ENCODE peak calls at places on chromosomes 12 and 14, in nine cellular contexts. J is transverse colon, D is stomach, T is SK-N-SH, I is ovary, F is A549, A is tibial nerve, G is GM12878, E is H1. S is an unnamed sample.

GRCh38 chr14:34069854-34070582 is 119.1 kb upstream of the EGLN3 start:
- DNase-seq in T (no peak), J (no peak), A (no peak), I (no peak), E (no peak), F (no peak), D (no peak), G (no peak), S (no peak)

GRCh38 chr14:31161274-31161673 is 46.3 kb downstream of the HECTD1 start:
- DNase-seq in F (no peak), E (no peak), J (no peak), I (no peak), D (no peak), A (no peak), T (no peak), G (no peak), S (no peak)

GRCh38 chr12:108635201-108635996 is 1.7 kb upstream of the SELPLG start:
- DNase-seq in F (no peak), G (peak), I (no peak), T (no peak), E (no peak), D (no peak), A (no peak), J (peak), S (no peak)

GRCh38 chr14:61418749-61419148 is 97.4 kb downstream of the PRKCH start:
- DNase-seq in G (no peak), A (no peak), F (no peak), T (no peak), J (no peak), E (no peak), D (no peak), I (no peak), S (peak)

GRCh38 chr14:105974902-105975301 is 448.5 kb downstream of the TMEM121 start:
- DNase-seq in F (peak), J (peak), I (no peak), A (no peak), D (no peak), T (peak), E (peak), G (no peak), S (no peak)

GRCh38 chr12:69936214-69936731 is 111.2 kb downstream of the MYRFL start:
- DNase-seq in F (no peak), A (no peak), J (no peak), G (no peak), E (no peak), I (no peak), T (peak), D (no peak), S (no peak)

GRCh38 chr14:101446387-101446969 is 114.8 kb upstream of the DIO3 start:
- DNase-seq in J (no peak), A (no peak), G (no peak), T (no peak), I (no peak), D (no peak), E (no peak), F (no peak), S (peak)

GRCh38 chr12:75862692-75863471 is 168.7 kb downstream of the PHLDA1 start:
- DNase-seq in I (no peak), G (no peak), J (no peak), F (peak), D (no peak), T (no peak), A (no peak), E (no peak), S (no peak)

GRCh38 chr14:34043627-34044372 is 92.9 kb upstream of the EGLN3 start:
- DNase-seq in A (no peak), G (peak), F (peak), T (no peak), D (no peak), E (no peak), J (no peak), I (no peak), S (no peak)

GRCh38 chr14:36418937-36419336 is 98.5 kb upstream of the MBIP start:
- DNase-seq in I (no peak), D (no peak), E (no peak), A (no peak), G (no peak), F (no peak), J (no peak), T (no peak), S (no peak)

GRCh38 chr12:108605000-108605689 is 7.3 kb upstream of the TMEM119 start:
- DNase-seq in E (no peak), G (no peak), J (no peak), I (no peak), T (no peak), D (no peak), F (no peak), A (no peak), S (no peak)

GRCh38 chr12:23550753-23551152 is 398.7 kb downstream of the SOX5 start:
- DNase-seq in A (no peak), F (no peak), I (no peak), T (no peak), J (no peak), D (no peak), E (no peak), G (no peak), S (no peak)

GRCh38 chr14:75822522-75823288 is 159.1 kb downstream of the TGFB3 start:
- DNase-seq in A (no peak), E (no peak), J (no peak), I (no peak), T (no peak), D (no peak), G (no peak), F (no peak), S (no peak)

GRCh38 chr12:70245458-70245857 is 2.2 kb downstream of the CNOT2 start:
- DNase-seq in J (no peak), F (no peak), E (no peak), A (no peak), G (no peak), D (no peak), I (no peak), T (no peak), S (no peak)

GRCh38 chr12:67885370-67886169 is 103.7 kb upstream of the IFNG-AS1 start:
- DNase-seq in F (no peak), D (no peak), E (no peak), G (no peak), T (no peak), J (no peak), A (no peak), I (no peak), S (no peak)

GRCh38 chr12:131357152-131357747 is 353.6 kb upstream of the SFSWAP start:
- DNase-seq in T (no peak), G (no peak), F (no peak), I (no peak), D (no peak), A (no peak), J (no peak), E (no peak), S (no peak)

GRCh38 chr12:23099604-23100003 is 474.6 kb downstream of the ETNK1 start:
- DNase-seq in I (no peak), F (no peak), T (no peak), D (no peak), E (no peak), J (no peak), G (no peak), A (no peak), S (no peak)

GRCh38 chr12:752673-753400 is 458 bp downstream of the WNK1 start:
- DNase-seq in J (peak), A (peak), T (peak), D (peak), G (no peak), I (peak), E (peak), F (peak), S (no peak)

GRCh38 chr12:13561923-13562322 is 365.4 kb downstream of the EMP1 start:
- DNase-seq in I (no peak), A (no peak), J (no peak), D (no peak), G (no peak), E (no peak), T (no peak), F (no peak), S (no peak)

GRCh38 chr14:100680439-100681051 is 46.1 kb upstream of the DLK1 start:
- DNase-seq in I (peak), E (no peak), T (no peak), G (no peak), A (no peak), J (no peak), D (no peak), F (no peak), S (no peak)

GRCh38 chr14:75277000-75277795 is 1.4 kb upstream of the FOS start:
- DNase-seq in D (peak), J (peak), E (peak), F (peak), A (peak), T (peak), G (no peak), I (peak), S (peak)

GRCh38 chr14:66284346-66284745 is 201.8 kb upstream of the CCDC196 start:
- DNase-seq in J (no peak), D (no peak), T (no peak), G (no peak), E (no peak), F (peak), A (no peak), I (no peak), S (no peak)

GRCh38 chr12:117025481-117026151 is 73.6 kb downstream of the TESC start:
- DNase-seq in D (peak), A (no peak), F (peak), T (peak), E (peak), I (peak), G (no peak), J (peak), S (no peak)

GRCh38 chr12:71400481-71400880 is 39.1 kb upstream of the LGR5 start:
- DNase-seq in J (no peak), A (no peak), T (no peak), E (no peak), G (no peak), I (no peak), F (no peak), D (no peak), S (no peak)

GRCh38 chr12:121376754-121377697 is 22.9 kb upstream of the RNF34 start:
- DNase-seq in J (no peak), G (no peak), E (no peak), F (peak), T (no peak), I (no peak), D (no peak), A (no peak), S (no peak)

GRCh38 chr14:24938593-24938992 is 111.4 kb downstream of the STXBP6 start:
- DNase-seq in I (no peak), G (no peak), F (no peak), J (no peak), A (no peak), E (no peak), T (no peak), D (no peak), S (no peak)

GRCh38 chr12:100279159-100279558 is 12.2 kb downstream of the SCYL2 start:
- DNase-seq in I (no peak), G (no peak), D (no peak), E (peak), T (no peak), F (no peak), A (no peak), J (no peak), S (no peak)

GRCh38 chr14:75372260-75372659 is 55.6 kb upstream of the JDP2 start:
- DNase-seq in I (no peak), A (peak), F (no peak), E (no peak), J (no peak), D (no peak), G (no peak), T (no peak), S (peak)

GRCh38 chr14:96368534-96368933 is 5.2 kb downstream of the GSKIP start:
- DNase-seq in T (no peak), J (no peak), A (no peak), D (no peak), G (no peak), F (no peak), E (no peak), I (no peak), S (no peak)

GRCh38 chr12:69569236-69569635 is 16.0 kb upstream of the CCT2 start:
- DNase-seq in T (no peak), I (no peak), G (no peak), J (no peak), D (no peak), F (no peak), A (no peak), E (no peak), S (no peak)

GRCh38 chr14:77691259-77691658 is 16.6 kb downstream of the ALKBH1 start:
- DNase-seq in D (peak), I (no peak), J (no peak), E (no peak), G (no peak), F (no peak), T (no peak), A (no peak), S (no peak)

GRCh38 chr12:54017845-54018607 is 9.2 kb downstream of the HOXC8 start:
- DNase-seq in I (peak), J (peak), F (peak), E (peak), T (peak), G (peak), D (peak), A (peak), S (no peak)

GRCh38 chr14:33052899-33053400 is 114.3 kb downstream of the NPAS3 start:
- DNase-seq in A (no peak), F (no peak), I (no peak), T (no peak), D (no peak), G (no peak), E (no peak), J (no peak), S (no peak)

GRCh38 chr14:99560946-99561683 is 42.9 kb downstream of the CCDC85C start:
- DNase-seq in T (peak), A (no peak), D (peak), G (no peak), E (no peak), J (no peak), F (no peak), I (no peak), S (no peak)

GRCh38 chr12:103956515-103957027 is 9.1 kb upstream of the TDG start:
- DNase-seq in G (no peak), F (no peak), T (no peak), E (no peak), I (no peak), D (no peak), J (no peak), A (no peak), S (no peak)

GRCh38 chr12:130669205-130669557 is 46.9 kb downstream of the RIMBP2 start:
- DNase-seq in A (no peak), J (no peak), E (no peak), F (no peak), G (no peak), D (no peak), T (no peak), I (no peak), S (no peak)

GRCh38 chr12:7927470-7927869 is 8.5 kb downstream of the SLC2A3 start:
- DNase-seq in F (no peak), I (no peak), D (no peak), G (no peak), A (no peak), E (no peak), T (no peak), J (no peak), S (no peak)

GRCh38 chr14:84806627-84807026 is 723.3 kb upstream of the FLRT2 start:
- DNase-seq in I (no peak), D (no peak), J (no peak), F (no peak), E (no peak), T (no peak), A (no peak), G (no peak), S (no peak)

GRCh38 chr12:2233034-2233433 is 180.2 kb downstream of the CACNA1C start:
- DNase-seq in T (no peak), E (no peak), D (no peak), I (no peak), G (no peak), A (no peak), F (no peak), J (no peak), S (no peak)
- TF ChIP-seq EP300 in T (no peak), E (no peak), D (no peak), I (no peak), G (no peak), A (no peak), F (no peak), J (no peak), S (no peak)

GRCh38 chr12:32895688-32896437 is 714 bp downstream of the PKP2 start:
- DNase-seq in A (no peak), T (no peak), I (peak), F (no peak), E (peak), D (peak), J (peak), G (no peak), S (no peak)
- TF ChIP-seq EP300 in A (no peak), T (no peak), I (no peak), F (no peak), E (no peak), D (no peak), J (no peak), G (no peak), S (no peak)

GRCh38 chr12:123671876-123672275 is 963 bp downstream of the TCTN2 start:
- DNase-seq in F (no peak), I (no peak), J (no peak), T (no peak), G (no peak), E (no peak), D (no peak), A (no peak), S (no peak)
- TF ChIP-seq EP300 in F (no peak), I (no peak), J (no peak), T (no peak), G (no peak), E (no peak), D (no peak), A (no peak), S (no peak)

GRCh38 chr12:3281588-3282150 is 204.5 kb downstream of the TSPAN9 start:
- DNase-seq in F (no peak), J (no peak), G (no peak), A (no peak), E (no peak), D (no peak), T (peak), I (no peak), S (no peak)
- TF ChIP-seq EP300 in F (no peak), J (no peak), G (no peak), A (no peak), E (no peak), D (no peak), T (peak), I (no peak), S (no peak)

DNA sequence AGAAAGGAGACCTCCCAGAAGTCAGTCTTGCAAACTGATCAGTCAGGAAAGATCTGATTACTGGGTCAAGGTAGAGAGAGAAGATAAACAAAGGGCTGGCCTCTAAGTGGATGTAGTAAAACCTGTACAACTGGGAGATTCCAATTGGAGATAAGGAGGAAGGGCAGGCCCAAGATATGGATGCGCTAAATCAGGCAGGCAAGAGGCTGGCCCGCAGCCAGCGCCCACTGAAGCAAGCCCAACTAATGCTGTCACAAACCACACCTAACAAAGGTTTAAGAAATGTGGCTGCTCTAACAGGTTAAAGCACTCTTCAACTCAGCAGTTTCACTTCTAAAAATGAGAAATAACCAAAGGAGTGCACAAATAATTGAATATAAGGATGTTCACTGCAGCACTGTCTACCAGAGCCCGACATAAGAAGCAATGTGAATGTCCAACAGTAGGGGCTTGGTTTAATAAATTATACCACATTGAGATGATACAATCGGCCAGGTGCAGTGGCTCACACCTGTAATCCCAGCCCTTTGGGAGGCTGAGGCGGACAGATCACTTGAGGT is 4.7 kb downstream of the GLTP start:
- DNase-seq in A (no peak), F (no peak), J (peak), I (no peak), D (no peak), E (no peak), T (peak), G (no peak), S (no peak)
- TF ChIP-seq EP300 in A (no peak), F (no peak), J (no peak), I (no peak), D (no peak), E (no peak), T (no peak), G (peak), S (no peak)

GRCh38 chr12:94707892-94708291 is 57.5 kb upstream of the TMCC3 start:
- DNase-seq in G (no peak), F (no peak), E (no peak), D (no peak), T (no peak), A (no peak), I (peak), J (peak), S (no peak)
- TF ChIP-seq EP300 in G (no peak), F (no peak), E (no peak), D (no peak), T (no peak), A (no peak), I (no peak), J (no peak), S (no peak)

GRCh38 chr14:22883191-22883976 is at the start of gene REM2:
- DNase-seq in D (no peak), F (no peak), G (no peak), I (no peak), A (no peak), J (no peak), E (peak), T (peak), S (no peak)
- TF ChIP-seq EP300 in D (no peak), F (no peak), G (no peak), I (no peak), A (no peak), J (no peak), E (no peak), T (no peak), S (no peak)

GRCh38 chr12:58988643-58989042 is 68.3 kb upstream of the LRIG3 start:
- DNase-seq in I (no peak), A (no peak), F (no peak), G (no peak), E (no peak), D (no peak), T (no peak), J (no peak), S (no peak)
- TF ChIP-seq EP300 in I (no peak), A (no peak), F (no peak), G (no peak), E (no peak), D (no peak), T (no peak), J (no peak), S (no peak)

GRCh38 chr12:58954002-58954401 is 33.7 kb upstream of the LRIG3 start:
- DNase-seq in T (no peak), D (no peak), A (no peak), I (no peak), G (no peak), F (no peak), J (no peak), E (no peak), S (no peak)
- TF ChIP-seq EP300 in T (no peak), D (no peak), A (no peak), I (no peak), G (no peak), F (no peak), J (no peak), E (no peak), S (no peak)